ENCODE peak calls at places on chromosomes 6 and 20, in ten cellular contexts. W is upper lobe of right lung; N is stimulated activated CD4-positive, alpha-beta T cell treated with anti-CD3 and anti-CD28 coated beads, Interleukin-12 subunit alpha, Interleukin-12 subunit beta, amount 100 ng/mL, for 4 hours; F is left lobe of liver; S is A549; Y is cerebellum; K is NCI-H1694 treated with DMSO at 0.1 percent for 48 hours; B is AG09309; X is Kasumi-1; T is NCI-H2171. P is an unnamed sample.

GRCh38 chr20:6699931-6700562 is 67.4 kb upstream of the BMP2 start:
- DNase-seq in W (no peak), N (no peak), F (no peak), S (no peak), Y (no peak), K (no peak), B (no peak), X (no peak), T (no peak), P (no peak)

GRCh38 chr6:163626073-163626867 is 211.8 kb downstream of the QKI start:
- DNase-seq in W (no peak), N (no peak), F (no peak), S (no peak), Y (no peak), K (no peak), B (no peak), X (no peak), T (no peak), P (peak)

GRCh38 chr6:16752206-16752867 is 8.9 kb downstream of the ATXN1 start:
- DNase-seq in W (no peak), N (no peak), F (no peak), S (peak), Y (no peak), K (no peak), B (peak), X (peak), T (no peak), P (peak)

GRCh38 chr6:137589067-137589848 is 95.1 kb upstream of the OLIG3 start:
- DNase-seq in W (no peak), N (peak), F (no peak), S (peak), Y (no peak), K (no peak), B (peak), X (peak), T (peak), P (peak)

GRCh38 chr6:21831531-21832291 is 238.2 kb downstream of the SOX4 start:
- DNase-seq in W (no peak), N (no peak), F (no peak), S (no peak), Y (no peak), K (no peak), B (no peak), X (no peak), T (no peak), P (no peak)

GRCh38 chr20:32483351-32484220 is 101.5 kb downstream of the NOL4L start:
- DNase-seq in W (peak), N (peak), F (peak), S (peak), Y (no peak), K (peak), B (peak), X (peak), T (peak), P (peak)

GRCh38 chr20:1905693-1906092 is 10.5 kb downstream of the SIRPA start:
- DNase-seq in W (no peak), N (no peak), F (no peak), S (no peak), Y (peak), K (no peak), B (no peak), X (no peak), T (no peak), P (no peak)

GRCh38 chr6:42450314-42451145 is 1.2 kb downstream of the TRERF1 start:
- DNase-seq in W (no peak), N (no peak), F (no peak), S (no peak), Y (peak), K (no peak), B (no peak), X (peak), T (no peak), P (no peak)

GRCh38 chr20:59515013-59515905 is 89.1 kb upstream of the PHACTR3 start:
- DNase-seq in W (peak), N (peak), F (peak), S (peak), Y (peak), K (peak), B (peak), X (peak), T (peak), P (peak)

GRCh38 chr20:10578607-10579006 is 95.2 kb downstream of the JAG1 start:
- DNase-seq in W (no peak), N (no peak), F (no peak), S (peak), Y (no peak), K (no peak), B (no peak), X (no peak), T (no peak), P (peak)

GRCh38 chr6:158414900-158415299 is 102.6 kb downstream of the TULP4 start:
- DNase-seq in W (no peak), N (no peak), F (no peak), S (no peak), Y (no peak), K (no peak), B (no peak), X (no peak), T (no peak), P (peak)

GRCh38 chr6:38220069-38220723 is 400.7 kb downstream of the ZFAND3 start:
- DNase-seq in W (no peak), N (no peak), F (no peak), S (no peak), Y (no peak), K (no peak), B (no peak), X (no peak), T (no peak), P (no peak)

GRCh38 chr6:79911992-79912391 is 35.4 kb downstream of the ELOVL4 start:
- DNase-seq in W (no peak), N (no peak), F (no peak), S (no peak), Y (no peak), K (no peak), B (no peak), X (no peak), T (no peak), P (no peak)

GRCh38 chr20:4677846-4678245 is 43.9 kb upstream of the PRND start:
- DNase-seq in W (no peak), N (no peak), F (no peak), S (no peak), Y (no peak), K (no peak), B (no peak), X (no peak), T (no peak), P (no peak)

GRCh38 chr6:137536104-137536773 is 42.0 kb upstream of the OLIG3 start:
- DNase-seq in W (no peak), N (no peak), F (no peak), S (no peak), Y (no peak), K (no peak), B (no peak), X (no peak), T (no peak), P (no peak)

GRCh38 chr6:131862486-131862885 is 54.7 kb downstream of the ENPP1 start:
- DNase-seq in W (no peak), N (no peak), F (no peak), S (no peak), Y (no peak), K (no peak), B (no peak), X (no peak), T (no peak), P (no peak)

GRCh38 chr6:93420163-93420806 is 926 bp upstream of the EPHA7 start:
- DNase-seq in W (no peak), N (no peak), F (no peak), S (no peak), Y (no peak), K (no peak), B (no peak), X (no peak), T (no peak), P (no peak)

GRCh38 chr20:33362898-33363297 is 38.4 kb downstream of the CDK5RAP1 start:
- DNase-seq in W (no peak), N (no peak), F (no peak), S (no peak), Y (no peak), K (no peak), B (no peak), X (no peak), T (no peak), P (no peak)

GRCh38 chr6:169700296-169700695 is 1.5 kb downstream of the WDR27 start:
- DNase-seq in W (no peak), N (no peak), F (no peak), S (no peak), Y (no peak), K (no peak), B (no peak), X (peak), T (no peak), P (peak)

GRCh38 chr20:1887756-1888155 is 7.5 kb upstream of the SIRPA start:
- DNase-seq in W (no peak), N (no peak), F (no peak), S (no peak), Y (no peak), K (no peak), B (no peak), X (no peak), T (no peak), P (no peak)

GRCh38 chr6:89297695-89298351 is 17.3 kb downstream of the GABRR2 start:
- DNase-seq in W (no peak), N (peak), F (peak), S (peak), Y (no peak), K (no peak), B (peak), X (peak), T (peak), P (peak)

GRCh38 chr6:126628125-126628524 is 288.2 kb downstream of the CENPW start:
- DNase-seq in W (no peak), N (no peak), F (no peak), S (peak), Y (no peak), K (no peak), B (no peak), X (peak), T (no peak), P (no peak)

GRCh38 chr6:2899596-2899995 is 3.5 kb downstream of the SERPINB9 start:
- DNase-seq in W (no peak), N (no peak), F (no peak), S (no peak), Y (no peak), K (no peak), B (no peak), X (no peak), T (no peak), P (no peak)

GRCh38 chr20:64222273-64222672 is 33.3 kb upstream of the PCMTD2 start:
- DNase-seq in W (no peak), N (no peak), F (peak), S (no peak), Y (no peak), K (no peak), B (no peak), X (no peak), T (no peak), P (no peak)

GRCh38 chr6:1972961-1973360 is 272.4 kb downstream of the GMDS start:
- DNase-seq in W (no peak), N (no peak), F (no peak), S (no peak), Y (no peak), K (no peak), B (no peak), X (no peak), T (no peak), P (no peak)

GRCh38 chr20:11891827-11892521 is 25.7 kb upstream of the BTBD3 start:
- DNase-seq in W (no peak), N (peak), F (peak), S (peak), Y (peak), K (peak), B (no peak), X (peak), T (peak), P (peak)

GRCh38 chr6:90103056-90103793 is 193.4 kb downstream of the BACH2 start:
- DNase-seq in W (no peak), N (no peak), F (no peak), S (peak), Y (no peak), K (no peak), B (no peak), X (no peak), T (no peak), P (no peak)

GRCh38 chr6:55704421-55704820 is 125.4 kb upstream of the HMGCLL1 start:
- DNase-seq in W (no peak), N (no peak), F (no peak), S (no peak), Y (no peak), K (no peak), B (peak), X (no peak), T (no peak), P (no peak)

P was measured in Caki2.